ENCODE peak calls at places on chromosomes 1 and 21, in four cellular contexts. One of them, this sample, is unnamed.

GRCh38 chr1:24562625-24563024 is 6.7 kb downstream of the NCMAP start:
- DNase-seq in HFF-Myc: no peak
- DNase-seq in hepatocyte: peak
- DNase-seq in body of pancreas: peak
- DNase-seq in this sample: no peak

GRCh38 chr1:212916395-212917133 is 33.8 kb upstream of the VASH2 start:
- DNase-seq in HFF-Myc: no peak
- DNase-seq in body of pancreas: peak
- DNase-seq in hepatocyte: peak
- DNase-seq in this sample: no peak

GRCh38 chr1:231218078-231218477 is 22.9 kb upstream of the GNPAT start:
- DNase-seq in hepatocyte: no peak
- DNase-seq in body of pancreas: no peak
- DNase-seq in HFF-Myc: no peak
- DNase-seq in this sample: no peak

GRCh38 chr21:42844411-42845113 is 34.8 kb downstream of the WDR4 start:
- DNase-seq in body of pancreas: peak
- DNase-seq in hepatocyte: no peak
- DNase-seq in HFF-Myc: no peak
- DNase-seq in this sample: no peak

GRCh38 chr1:191869790-191870312 is 288.4 kb upstream of the RGS18 start:
- DNase-seq in hepatocyte: no peak
- DNase-seq in HFF-Myc: no peak
- DNase-seq in body of pancreas: no peak
- DNase-seq in this sample: no peak

GRCh38 chr1:109667452-109668122 is at the start of gene GSTM2:
- DNase-seq in body of pancreas: peak
- DNase-seq in HFF-Myc: peak
- DNase-seq in hepatocyte: peak
- DNase-seq in this sample: no peak

GRCh38 chr21:46636550-46637289 is 1.2 kb downstream of the PRMT2 start:
- DNase-seq in body of pancreas: no peak
- DNase-seq in hepatocyte: no peak
- DNase-seq in HFF-Myc: no peak
- DNase-seq in this sample: no peak

GRCh38 chr1:9960705-9961562 is 17.7 kb downstream of the NMNAT1 start:
- DNase-seq in HFF-Myc: no peak
- DNase-seq in hepatocyte: no peak
- DNase-seq in body of pancreas: no peak
- DNase-seq in this sample: no peak

GRCh38 chr1:112714313-112715263 is 544 bp downstream of the PPM1J start:
- DNase-seq in HFF-Myc: no peak
- DNase-seq in body of pancreas: peak
- DNase-seq in hepatocyte: peak
- DNase-seq in this sample: no peak

GRCh38 chr1:2088434-2088833 is 38.2 kb downstream of the PRKCZ start:
- DNase-seq in HFF-Myc: no peak
- DNase-seq in body of pancreas: no peak
- DNase-seq in hepatocyte: no peak
- DNase-seq in this sample: no peak

DNA sequence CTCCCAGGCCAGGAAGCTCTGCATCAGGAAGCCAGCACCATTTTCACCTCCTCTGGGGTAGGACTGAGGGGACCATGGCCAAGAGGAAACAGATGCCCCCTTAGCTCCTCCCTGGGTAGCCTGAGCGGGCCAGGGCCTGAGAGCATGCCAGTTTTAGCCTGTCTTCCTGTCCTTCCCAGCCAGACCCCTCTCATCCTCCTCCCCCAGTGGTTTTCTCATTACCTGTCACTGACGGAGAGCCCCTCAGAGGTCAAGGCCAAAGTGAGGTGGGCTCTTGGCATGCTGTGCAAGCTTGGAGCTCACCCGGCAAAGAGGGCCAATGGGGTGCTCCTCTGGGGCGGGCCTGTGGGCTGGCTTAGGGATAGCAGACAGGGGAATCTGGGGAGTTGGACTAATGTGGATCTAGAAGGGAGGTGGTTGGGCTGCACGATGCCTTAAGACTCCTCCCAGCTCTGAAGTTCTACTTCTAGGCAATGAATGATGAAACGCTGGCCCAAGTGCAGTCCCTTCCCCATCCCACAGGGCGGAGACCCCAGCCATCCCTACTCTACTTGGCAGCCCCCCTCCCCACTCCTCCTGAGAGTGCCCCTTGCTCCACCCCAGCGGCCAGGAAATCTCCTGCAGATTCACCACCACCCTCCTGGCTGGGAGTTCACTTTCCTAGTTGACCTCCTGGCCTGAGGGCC is 9.5 kb upstream of the LMNA start:
- DNase-seq in HFF-Myc: no peak
- DNase-seq in hepatocyte: no peak
- DNase-seq in body of pancreas: no peak
- DNase-seq in this sample: no peak
- H3K4me3 ChIP-seq in HFF-Myc: no peak
- H3K4me3 ChIP-seq in hepatocyte: no peak
- H3K4me3 ChIP-seq in body of pancreas: no peak
- H3K4me3 ChIP-seq in this sample: peak

DNA sequence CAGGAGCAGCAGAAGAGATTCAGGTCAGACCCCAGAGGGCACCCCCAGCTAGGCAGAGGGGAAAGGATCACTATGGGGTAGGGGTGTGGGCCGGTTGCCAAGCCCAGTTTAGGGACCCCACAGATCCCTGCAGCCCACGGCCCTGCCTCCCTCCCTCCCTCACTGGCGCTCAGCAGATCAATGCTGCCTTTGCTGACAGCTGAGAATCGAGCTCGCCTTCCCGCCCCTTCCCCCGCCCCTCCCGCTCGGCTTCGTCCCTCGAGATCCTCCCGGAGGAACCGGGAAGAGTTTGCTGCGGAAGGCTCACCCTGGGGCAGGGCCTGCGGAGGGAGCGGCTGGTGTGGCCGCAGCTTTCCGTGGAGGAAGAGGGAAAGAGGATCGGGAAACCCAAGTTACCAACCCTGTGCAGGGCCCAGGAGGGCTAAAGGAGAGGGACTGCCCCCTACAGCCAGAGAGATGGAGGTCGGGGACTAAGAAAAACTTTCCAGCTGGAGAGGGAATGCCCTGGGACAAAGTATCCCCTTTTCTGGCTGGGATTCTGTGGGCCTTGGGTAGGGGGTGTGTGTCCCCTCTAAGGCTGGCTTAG is 1.1 kb upstream of the KCNQ4 start:
- DNase-seq in hepatocyte: no peak
- DNase-seq in body of pancreas: peak
- DNase-seq in HFF-Myc: no peak
- DNase-seq in this sample: no peak
- TF ChIP-seq CTCF in hepatocyte: peak
- TF ChIP-seq CTCF in body of pancreas: no peak
- TF ChIP-seq CTCF in HFF-Myc: no peak
- TF ChIP-seq CTCF in this sample: no peak

DNA sequence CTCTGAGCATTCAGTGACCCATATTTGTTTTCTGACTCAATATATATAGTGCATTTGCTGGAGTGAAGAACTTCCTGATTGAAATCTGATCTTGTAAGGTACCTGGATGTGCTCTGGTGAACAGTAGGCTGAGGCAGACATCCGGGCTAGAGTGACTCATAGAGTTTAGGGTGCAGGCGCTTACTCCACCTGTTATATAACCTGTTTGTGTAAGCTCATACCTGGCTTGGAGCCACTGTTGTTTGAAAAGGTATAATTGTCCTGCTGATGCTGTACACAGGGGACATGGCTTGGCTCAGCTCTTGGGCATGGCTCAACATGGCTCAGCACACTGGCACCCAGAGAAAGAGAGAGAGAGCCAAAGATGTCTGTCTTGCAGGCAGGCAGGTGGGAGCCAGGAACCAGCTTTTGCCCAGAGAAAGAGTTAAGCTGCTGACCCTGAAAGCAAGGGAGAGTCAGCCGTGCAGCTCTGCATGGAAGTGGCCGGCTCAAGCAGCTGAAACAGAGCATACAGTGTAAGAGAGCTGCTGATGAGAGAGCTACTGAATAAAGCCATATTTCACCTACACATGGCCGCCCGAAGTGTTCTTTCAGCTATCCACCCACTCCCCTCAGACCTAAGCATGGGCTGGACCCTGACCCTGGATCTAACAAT is 43.2 kb downstream of the GJA5 start:
- DNase-seq in hepatocyte: peak
- DNase-seq in HFF-Myc: no peak
- DNase-seq in body of pancreas: no peak
- DNase-seq in this sample: no peak
- H3K4me3 ChIP-seq in hepatocyte: no peak
- H3K4me3 ChIP-seq in HFF-Myc: no peak
- H3K4me3 ChIP-seq in body of pancreas: no peak
- H3K4me3 ChIP-seq in this sample: no peak

DNA sequence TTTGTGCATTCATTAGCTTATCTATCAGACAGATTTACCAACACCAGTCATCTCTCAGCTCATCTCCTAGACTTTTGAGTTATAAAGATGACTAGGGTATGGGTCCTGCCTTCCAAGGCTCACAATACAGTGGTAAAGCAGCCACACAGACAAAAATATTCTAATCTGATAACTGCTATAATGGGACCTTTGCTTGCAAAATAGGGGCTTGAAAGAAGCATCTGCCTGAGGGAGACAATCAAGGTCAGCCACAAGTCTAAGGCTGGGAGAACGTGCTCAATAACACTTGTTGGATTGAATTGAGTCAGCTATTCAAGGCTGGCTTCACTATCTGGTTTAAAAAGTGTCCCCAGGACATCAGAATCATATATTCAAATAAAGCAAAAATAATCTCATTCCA is 1.4 kb upstream of the PAPPA2 start:
- DNase-seq in hepatocyte: no peak
- DNase-seq in body of pancreas: no peak
- DNase-seq in HFF-Myc: no peak
- DNase-seq in this sample: no peak
- TF ChIP-seq CTCF in hepatocyte: no peak
- TF ChIP-seq CTCF in body of pancreas: no peak
- TF ChIP-seq CTCF in HFF-Myc: no peak
- TF ChIP-seq CTCF in this sample: no peak

GRCh38 chr1:34529935-34530859 is 224.7 kb upstream of the GJB5 start:
- DNase-seq in hepatocyte: no peak
- DNase-seq in HFF-Myc: no peak
- DNase-seq in body of pancreas: no peak
- DNase-seq in this sample: peak
- H3K4me3 ChIP-seq in hepatocyte: no peak
- H3K4me3 ChIP-seq in HFF-Myc: no peak
- H3K4me3 ChIP-seq in body of pancreas: no peak
- H3K4me3 ChIP-seq in this sample: no peak

DNA sequence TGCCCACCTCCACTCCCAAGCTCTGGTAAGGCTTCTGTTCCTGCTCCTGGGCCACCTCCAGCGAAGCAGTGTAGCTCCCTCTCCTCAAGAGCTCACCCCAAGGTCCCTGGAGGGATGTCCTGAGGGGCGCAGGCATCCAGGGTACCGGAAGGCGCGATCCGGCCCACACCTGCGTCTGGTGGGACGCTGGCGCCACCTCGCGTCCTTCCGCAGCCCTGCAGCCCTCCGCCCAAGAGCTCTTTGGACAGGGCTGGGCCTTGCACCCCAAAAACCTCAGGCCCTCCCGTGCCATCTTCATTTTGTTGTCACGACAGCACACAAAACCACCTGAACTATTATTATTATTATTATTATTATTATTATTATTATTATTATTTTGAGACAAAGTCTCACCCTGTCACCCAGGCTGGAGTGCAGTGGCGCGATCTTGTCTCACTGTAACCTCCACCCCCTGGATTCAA is 49.2 kb upstream of the PAX7 start:
- DNase-seq in hepatocyte: peak
- DNase-seq in HFF-Myc: no peak
- DNase-seq in body of pancreas: peak
- DNase-seq in this sample: no peak
- TF ChIP-seq CTCF in hepatocyte: peak
- TF ChIP-seq CTCF in HFF-Myc: peak
- TF ChIP-seq CTCF in body of pancreas: peak
- TF ChIP-seq CTCF in this sample: peak

DNA sequence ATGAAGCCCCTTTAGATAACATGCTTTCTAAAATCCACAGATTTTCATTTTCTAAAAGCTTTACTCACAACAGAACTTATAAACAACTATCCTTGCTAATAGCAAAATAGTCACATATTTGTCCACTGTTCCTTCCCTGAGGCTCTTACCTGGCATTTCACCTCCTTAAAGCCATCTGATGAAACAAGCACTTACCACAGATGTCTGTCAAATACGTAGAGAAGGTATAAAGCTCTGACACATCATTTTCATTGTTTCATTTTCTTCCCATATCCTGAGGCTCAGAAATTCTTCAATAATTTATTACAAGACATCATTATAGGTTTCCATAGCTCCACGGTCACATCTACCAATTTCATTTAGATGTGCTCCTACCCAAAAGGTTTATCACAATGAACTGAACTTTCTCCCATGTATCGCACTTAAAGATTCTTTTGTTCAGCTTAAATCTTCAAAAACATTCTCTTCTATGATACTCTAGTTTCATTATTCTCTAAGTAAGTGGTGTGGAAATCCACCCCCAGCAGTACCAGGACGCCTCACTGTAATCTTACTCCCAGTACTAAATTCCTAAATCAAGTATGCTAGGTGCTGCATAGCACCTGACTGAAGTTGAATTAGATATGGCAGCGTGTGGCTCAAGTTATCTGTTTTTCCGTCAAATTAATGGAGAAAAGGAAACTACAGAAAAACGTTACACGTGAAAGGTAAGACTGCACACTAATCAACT is 569.6 kb downstream of the SMYD3 start:
- DNase-seq in body of pancreas: no peak
- DNase-seq in HFF-Myc: no peak
- DNase-seq in hepatocyte: no peak
- DNase-seq in this sample: no peak
- H3K4me3 ChIP-seq in body of pancreas: no peak
- H3K4me3 ChIP-seq in HFF-Myc: no peak
- H3K4me3 ChIP-seq in hepatocyte: no peak
- H3K4me3 ChIP-seq in this sample: no peak

DNA sequence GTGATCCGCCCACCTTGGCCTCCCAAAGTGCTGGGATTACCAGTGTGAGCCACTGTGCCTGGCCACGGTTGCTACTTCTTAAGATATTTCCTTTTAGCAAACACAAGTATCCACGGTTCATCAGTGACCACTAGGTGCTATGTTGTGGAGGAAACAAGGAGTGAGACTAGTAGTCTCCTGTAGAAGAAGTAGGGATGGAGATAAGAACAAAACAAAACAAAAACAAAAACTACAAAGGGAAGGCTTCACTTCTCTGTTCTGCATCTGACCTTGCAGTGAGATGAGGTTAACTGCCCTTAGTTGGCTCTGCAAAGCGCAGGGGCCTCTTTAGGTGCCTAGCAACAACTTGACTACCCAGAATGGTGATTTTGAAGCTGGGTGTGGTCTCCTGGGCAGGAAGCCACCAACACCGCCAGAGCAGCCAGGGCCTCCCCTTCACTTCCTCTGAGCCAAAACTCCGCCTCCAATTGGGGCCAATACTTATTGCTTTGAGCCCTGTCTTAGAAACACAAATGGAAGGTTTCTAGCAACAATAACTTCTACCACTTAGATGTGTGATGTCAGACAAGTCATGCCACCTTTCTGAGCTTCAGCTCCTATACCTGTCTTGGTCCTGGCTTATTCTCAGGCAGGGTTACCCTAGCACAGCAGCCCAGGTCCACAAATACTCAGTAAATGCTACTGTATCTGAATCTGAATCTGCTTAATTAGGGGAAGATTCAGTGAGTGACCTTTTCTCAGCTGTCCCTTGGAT is 12.7 kb upstream of the CDC42 start:
- DNase-seq in HFF-Myc: peak
- DNase-seq in body of pancreas: peak
- DNase-seq in hepatocyte: peak
- DNase-seq in this sample: peak
- TF ChIP-seq CTCF in HFF-Myc: no peak
- TF ChIP-seq CTCF in body of pancreas: no peak
- TF ChIP-seq CTCF in hepatocyte: no peak
- TF ChIP-seq CTCF in this sample: peak

This sample was measured in GM12864.